ENCODE peak calls at places on chromosomes 13 and 19, in seven cellular contexts. One of them, this sample, is unnamed.

GRCh38 chr13:111396457-111396856 is 76.0 kb downstream of the TEX29 start:
- DNase-seq in OCI-LY7: no peak
- DNase-seq in K562: no peak
- DNase-seq in CD4-positive, alpha-beta T cell: no peak
- DNase-seq in heart right ventricle: no peak
- DNase-seq in AG04450: no peak
- DNase-seq in cardiac muscle cell: no peak
- DNase-seq in this sample: no peak

GRCh38 chr19:38412491-38412890 is 9.6 kb downstream of the FAM98C start:
- DNase-seq in OCI-LY7: no peak
- DNase-seq in K562: no peak
- DNase-seq in CD4-positive, alpha-beta T cell: no peak
- DNase-seq in heart right ventricle: no peak
- DNase-seq in AG04450: no peak
- DNase-seq in cardiac muscle cell: no peak
- DNase-seq in this sample: no peak

GRCh38 chr19:3819989-3820388 is 33.8 kb upstream of the MATK start:
- DNase-seq in OCI-LY7: no peak
- DNase-seq in K562: no peak
- DNase-seq in CD4-positive, alpha-beta T cell: no peak
- DNase-seq in heart right ventricle: no peak
- DNase-seq in AG04450: no peak
- DNase-seq in cardiac muscle cell: no peak
- DNase-seq in this sample: no peak

GRCh38 chr19:51573331-51573730 is 2.2 kb downstream of the ZNF175 start:
- DNase-seq in OCI-LY7: no peak
- DNase-seq in K562: no peak
- DNase-seq in CD4-positive, alpha-beta T cell: no peak
- DNase-seq in heart right ventricle: no peak
- DNase-seq in AG04450: no peak
- DNase-seq in cardiac muscle cell: no peak
- DNase-seq in this sample: no peak

GRCh38 chr19:16349551-16350171 is 25.0 kb downstream of the KLF2 start:
- DNase-seq in OCI-LY7: no peak
- DNase-seq in K562: no peak
- DNase-seq in CD4-positive, alpha-beta T cell: no peak
- DNase-seq in heart right ventricle: peak; percentile 74
- DNase-seq in AG04450: no peak
- DNase-seq in cardiac muscle cell: no peak
- DNase-seq in this sample: no peak

GRCh38 chr19:55697069-55697440 is 22.0 kb downstream of the EPN1 start:
- DNase-seq in OCI-LY7: no peak
- DNase-seq in K562: no peak
- DNase-seq in CD4-positive, alpha-beta T cell: no peak
- DNase-seq in heart right ventricle: no peak
- DNase-seq in AG04450: no peak
- DNase-seq in cardiac muscle cell: no peak
- DNase-seq in this sample: no peak

GRCh38 chr13:82358284-82358683 is 1524.0 kb downstream of the SLITRK1 start:
- DNase-seq in OCI-LY7: no peak
- DNase-seq in K562: no peak
- DNase-seq in CD4-positive, alpha-beta T cell: no peak
- DNase-seq in heart right ventricle: no peak
- DNase-seq in AG04450: no peak
- DNase-seq in cardiac muscle cell: no peak
- DNase-seq in this sample: no peak

GRCh38 chr13:105952233-105952767 is 583.2 kb downstream of the EFNB2 start:
- DNase-seq in OCI-LY7: no peak
- DNase-seq in K562: no peak
- DNase-seq in CD4-positive, alpha-beta T cell: no peak
- DNase-seq in heart right ventricle: no peak
- DNase-seq in AG04450: no peak
- DNase-seq in cardiac muscle cell: no peak
- DNase-seq in this sample: no peak

GRCh38 chr13:113029061-113029445 is 60.0 kb downstream of the MCF2L start:
- DNase-seq in OCI-LY7: no peak
- DNase-seq in K562: no peak
- DNase-seq in CD4-positive, alpha-beta T cell: no peak
- DNase-seq in heart right ventricle: no peak
- DNase-seq in AG04450: no peak
- DNase-seq in cardiac muscle cell: no peak
- DNase-seq in this sample: no peak

GRCh38 chr19:55099557-55100506 is 17.6 kb downstream of the PPP1R12C start:
- DNase-seq in OCI-LY7: no peak
- DNase-seq in K562: no peak
- DNase-seq in CD4-positive, alpha-beta T cell: no peak
- DNase-seq in heart right ventricle: peak; percentile 66
- DNase-seq in AG04450: no peak
- DNase-seq in cardiac muscle cell: peak; percentile 58
- DNase-seq in this sample: no peak

GRCh38 chr13:109781384-109782065 is 4.9 kb downstream of the IRS2 start:
- DNase-seq in OCI-LY7: no peak
- DNase-seq in K562: no peak
- DNase-seq in CD4-positive, alpha-beta T cell: no peak
- DNase-seq in heart right ventricle: no peak
- DNase-seq in AG04450: no peak
- DNase-seq in cardiac muscle cell: no peak
- DNase-seq in this sample: no peak

GRCh38 chr13:49927755-49928154 is 8.4 kb downstream of the SPRYD7 start:
- DNase-seq in OCI-LY7: no peak
- DNase-seq in K562: no peak
- DNase-seq in CD4-positive, alpha-beta T cell: no peak
- DNase-seq in heart right ventricle: no peak
- DNase-seq in AG04450: no peak
- DNase-seq in cardiac muscle cell: no peak
- DNase-seq in this sample: no peak

GRCh38 chr19:28883241-28883693 is 329.7 kb downstream of the UQCRFS1 start:
- DNase-seq in OCI-LY7: no peak
- DNase-seq in K562: no peak
- DNase-seq in CD4-positive, alpha-beta T cell: no peak
- DNase-seq in heart right ventricle: peak; percentile 58
- DNase-seq in AG04450: no peak
- DNase-seq in cardiac muscle cell: peak; percentile 74
- DNase-seq in this sample: no peak

GRCh38 chr13:85261757-85262346 is 537.4 kb downstream of the SLITRK6 start:
- DNase-seq in OCI-LY7: peak; percentile 27
- DNase-seq in K562: no peak
- DNase-seq in CD4-positive, alpha-beta T cell: no peak
- DNase-seq in heart right ventricle: no peak
- DNase-seq in AG04450: no peak
- DNase-seq in cardiac muscle cell: peak; percentile 28
- DNase-seq in this sample: no peak

GRCh38 chr13:108200781-108201398 is 14.4 kb downstream of the LIG4 start:
- DNase-seq in OCI-LY7: no peak
- DNase-seq in K562: no peak
- DNase-seq in CD4-positive, alpha-beta T cell: no peak
- DNase-seq in heart right ventricle: no peak
- DNase-seq in AG04450: no peak
- DNase-seq in cardiac muscle cell: no peak
- DNase-seq in this sample: peak; percentile 49

GRCh38 chr19:41377977-41378707 is 1.8 kb downstream of the TMEM91 start:
- DNase-seq in OCI-LY7: peak; percentile 57
- DNase-seq in K562: peak; percentile 31
- DNase-seq in CD4-positive, alpha-beta T cell: no peak
- DNase-seq in heart right ventricle: no peak
- DNase-seq in AG04450: no peak
- DNase-seq in cardiac muscle cell: peak; percentile 31
- DNase-seq in this sample: no peak

GRCh38 chr13:101624210-101624922 is 171.9 kb downstream of the ITGBL1 start:
- DNase-seq in OCI-LY7: no peak
- DNase-seq in K562: no peak
- DNase-seq in CD4-positive, alpha-beta T cell: no peak
- DNase-seq in heart right ventricle: peak; percentile 7
- DNase-seq in AG04450: no peak
- DNase-seq in cardiac muscle cell: no peak
- DNase-seq in this sample: no peak

GRCh38 chr13:49926019-49926418 is 10.1 kb downstream of the SPRYD7 start:
- DNase-seq in OCI-LY7: peak; percentile 6
- DNase-seq in K562: no peak
- DNase-seq in CD4-positive, alpha-beta T cell: no peak
- DNase-seq in heart right ventricle: no peak
- DNase-seq in AG04450: no peak
- DNase-seq in cardiac muscle cell: no peak
- DNase-seq in this sample: no peak

GRCh38 chr19:45881909-45882528 is 3.9 kb downstream of the IRF2BP1 start:
- DNase-seq in OCI-LY7: peak; percentile 30
- DNase-seq in K562: peak; percentile 59
- DNase-seq in CD4-positive, alpha-beta T cell: no peak
- DNase-seq in heart right ventricle: no peak
- DNase-seq in AG04450: no peak
- DNase-seq in cardiac muscle cell: no peak
- DNase-seq in this sample: no peak
- H3K27ac ChIP-seq in OCI-LY7: no peak overlapping the region
- H3K27ac ChIP-seq in K562: no peak overlapping the region
- H3K27ac ChIP-seq in CD4-positive, alpha-beta T cell: no peak overlapping the region
- H3K27ac ChIP-seq in heart right ventricle: no peak overlapping the region
- H3K27ac ChIP-seq in AG04450: no peak overlapping the region
- H3K27ac ChIP-seq in cardiac muscle cell: no peak overlapping the region
- H3K27ac ChIP-seq in this sample: no peak overlapping the region

DNA sequence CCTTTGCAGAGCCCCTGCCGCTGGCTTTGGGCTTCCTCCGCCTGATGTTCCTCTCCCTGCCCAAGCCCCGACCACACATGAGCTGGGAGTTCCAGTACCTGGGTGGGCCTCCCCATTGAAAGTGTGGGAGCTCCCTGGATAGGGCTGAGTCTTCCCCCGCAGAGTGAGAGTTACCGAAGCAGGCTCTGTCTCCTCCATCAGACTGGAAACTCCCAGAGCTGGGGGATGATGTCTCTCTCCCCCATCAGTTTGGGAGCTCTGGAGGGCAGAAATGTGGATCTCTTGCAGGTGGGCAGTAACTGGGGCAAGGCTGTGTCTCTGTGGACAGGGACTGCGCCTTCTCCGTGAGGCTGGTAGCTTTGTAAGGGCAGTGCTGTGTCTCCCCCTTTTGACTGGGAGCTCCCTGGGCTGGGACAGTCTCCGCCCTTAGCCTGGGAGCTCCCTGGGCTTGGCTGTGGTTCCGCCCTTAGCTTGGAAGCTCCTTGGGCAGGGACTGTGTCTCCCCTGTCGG is 767 bp downstream of the DCAF15 start:
- DNase-seq in OCI-LY7: peak; percentile 23
- DNase-seq in K562: no peak
- DNase-seq in CD4-positive, alpha-beta T cell: no peak
- DNase-seq in heart right ventricle: peak; percentile 45
- DNase-seq in AG04450: no peak
- DNase-seq in cardiac muscle cell: no peak
- DNase-seq in this sample: peak; percentile 61
- TF ChIP-seq CTCF in OCI-LY7: no peak
- TF ChIP-seq CTCF in K562: peak; percentile 27
- TF ChIP-seq CTCF in CD4-positive, alpha-beta T cell: no peak
- TF ChIP-seq CTCF in heart right ventricle: peak; percentile 40
- TF ChIP-seq CTCF in AG04450: no peak
- TF ChIP-seq CTCF in cardiac muscle cell: peak; percentile 25
- TF ChIP-seq CTCF in this sample: peak; percentile 59

GRCh38 chr13:71871844-71872243 is 4.8 kb upstream of the DACH1 start:
- DNase-seq in OCI-LY7: no peak
- DNase-seq in K562: no peak
- DNase-seq in CD4-positive, alpha-beta T cell: no peak
- DNase-seq in heart right ventricle: no peak
- DNase-seq in AG04450: no peak
- DNase-seq in cardiac muscle cell: no peak
- DNase-seq in this sample: no peak
- H3K27ac ChIP-seq in OCI-LY7: no peak overlapping the region
- H3K27ac ChIP-seq in K562: no peak overlapping the region
- H3K27ac ChIP-seq in CD4-positive, alpha-beta T cell: no peak overlapping the region
- H3K27ac ChIP-seq in heart right ventricle: no peak overlapping the region
- H3K27ac ChIP-seq in AG04450: no peak overlapping the region
- H3K27ac ChIP-seq in cardiac muscle cell: no peak overlapping the region
- H3K27ac ChIP-seq in this sample: no peak overlapping the region

GRCh38 chr13:91574756-91575155 is 176.3 kb downstream of the GPC5 start:
- DNase-seq in OCI-LY7: no peak
- DNase-seq in K562: no peak
- DNase-seq in CD4-positive, alpha-beta T cell: no peak
- DNase-seq in heart right ventricle: no peak
- DNase-seq in AG04450: no peak
- DNase-seq in cardiac muscle cell: no peak
- DNase-seq in this sample: no peak

GRCh38 chr13:91579320-91579719 is 180.9 kb downstream of the GPC5 start:
- DNase-seq in OCI-LY7: no peak
- DNase-seq in K562: no peak
- DNase-seq in CD4-positive, alpha-beta T cell: no peak
- DNase-seq in heart right ventricle: no peak
- DNase-seq in AG04450: no peak
- DNase-seq in cardiac muscle cell: no peak
- DNase-seq in this sample: no peak

GRCh38 chr13:91572439-91572838 is 174.0 kb downstream of the GPC5 start:
- DNase-seq in OCI-LY7: no peak
- DNase-seq in K562: no peak
- DNase-seq in CD4-positive, alpha-beta T cell: no peak
- DNase-seq in heart right ventricle: no peak
- DNase-seq in AG04450: no peak
- DNase-seq in cardiac muscle cell: no peak
- DNase-seq in this sample: no peak

GRCh38 chr13:91572944-91573535 is 174.6 kb downstream of the GPC5 start:
- DNase-seq in OCI-LY7: no peak
- DNase-seq in K562: no peak
- DNase-seq in CD4-positive, alpha-beta T cell: no peak
- DNase-seq in heart right ventricle: no peak
- DNase-seq in AG04450: no peak
- DNase-seq in cardiac muscle cell: no peak
- DNase-seq in this sample: no peak

DNA sequence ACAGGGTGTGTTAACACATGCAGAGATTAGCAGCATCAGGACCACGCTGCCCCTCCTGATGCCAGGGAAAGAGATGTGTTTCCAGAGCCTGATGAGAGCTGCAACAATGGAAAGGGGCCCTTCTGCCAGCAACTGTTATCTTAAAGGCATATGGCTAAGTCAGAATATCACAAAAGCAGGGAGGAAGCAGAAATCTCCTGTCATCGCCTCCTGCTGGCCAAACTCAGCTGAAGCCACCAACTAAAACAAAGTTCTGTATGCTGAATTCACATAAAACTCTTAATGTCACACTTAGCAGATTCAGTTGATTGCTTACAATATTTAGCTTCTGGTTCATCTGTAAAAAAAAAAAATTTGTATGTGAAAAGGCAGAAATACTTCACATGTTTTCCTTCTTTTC is 178.2 kb downstream of the GPC5 start:
- DNase-seq in OCI-LY7: peak; percentile 53
- DNase-seq in K562: no peak
- DNase-seq in CD4-positive, alpha-beta T cell: no peak
- DNase-seq in heart right ventricle: no peak
- DNase-seq in AG04450: no peak
- DNase-seq in cardiac muscle cell: peak; percentile 10
- DNase-seq in this sample: no peak
- TF ChIP-seq CTCF in OCI-LY7: no peak
- TF ChIP-seq CTCF in K562: peak; percentile 70
- TF ChIP-seq CTCF in CD4-positive, alpha-beta T cell: no peak
- TF ChIP-seq CTCF in heart right ventricle: no peak
- TF ChIP-seq CTCF in AG04450: no peak
- TF ChIP-seq CTCF in cardiac muscle cell: no peak
- TF ChIP-seq CTCF in this sample: no peak

GRCh38 chr19:40231544-40232424 is 5.3 kb upstream of the CCNP start:
- DNase-seq in OCI-LY7: no peak
- DNase-seq in K562: peak; percentile 75
- DNase-seq in CD4-positive, alpha-beta T cell: no peak
- DNase-seq in heart right ventricle: peak; percentile 35
- DNase-seq in AG04450: no peak
- DNase-seq in cardiac muscle cell: peak; percentile 56
- DNase-seq in this sample: no peak
- H3K27ac ChIP-seq in OCI-LY7: no peak overlapping the region
- H3K27ac ChIP-seq in K562: peak overlapping the region; percentile 70
- H3K27ac ChIP-seq in CD4-positive, alpha-beta T cell: no peak overlapping the region
- H3K27ac ChIP-seq in heart right ventricle: peak overlapping the region; percentile 34
- H3K27ac ChIP-seq in AG04450: no peak overlapping the region
- H3K27ac ChIP-seq in cardiac muscle cell: peak overlapping the region; percentile 79
- H3K27ac ChIP-seq in this sample: no peak overlapping the region

This sample was measured in foreskin keratinocyte.